ENCODE peak calls at places on chromosomes 11 and 22, in six cellular contexts. U is lower leg skin, C is adrenal gland, J is tibial nerve, B is Peyer's patch, F is IMR-90. L is an unnamed sample.

GRCh38 chr11:70364745-70365535 is 33.4 kb upstream of the CTTN start:
- DNase-seq in U (no peak), C (no peak), J (no peak), B (no peak), F (no peak), L (no peak)

GRCh38 chr11:122398167-122398566 is 257.4 kb upstream of the UBASH3B start:
- DNase-seq in U (no peak), C (peak), J (no peak), B (no peak), F (peak), L (no peak)

GRCh38 chr11:43868852-43869567 is 11.6 kb upstream of the ALKBH3 start:
- DNase-seq in U (no peak), C (peak), J (no peak), B (no peak), F (peak), L (peak)

GRCh38 chr11:43504316-43504950 is 145.7 kb downstream of the TTC17 start:
- DNase-seq in U (no peak), C (peak), J (no peak), B (no peak), F (peak), L (peak)

GRCh38 chr11:76210920-76211851 is 4.9 kb upstream of the WNT11 start:
- DNase-seq in U (no peak), C (no peak), J (no peak), B (no peak), F (no peak), L (no peak)

GRCh38 chr11:102306048-102306575 is 11.2 kb upstream of the BIRC3 start:
- DNase-seq in U (peak), C (no peak), J (no peak), B (peak), F (no peak), L (peak)

GRCh38 chr11:32056445-32056844 is 34.4 kb upstream of the RCN1 start:
- DNase-seq in U (peak), C (no peak), J (no peak), B (no peak), F (no peak), L (no peak)

GRCh38 chr11:64245401-64245796 is 1.3 kb downstream of the PPP1R14B start:
- DNase-seq in U (no peak), C (peak), J (no peak), B (peak), F (no peak), L (no peak)

GRCh38 chr11:104541706-104542105 is 356.6 kb downstream of the CASP12 start:
- DNase-seq in U (no peak), C (no peak), J (no peak), B (no peak), F (no peak), L (no peak)

GRCh38 chr11:118311518-118311917 is 7.0 kb downstream of the CD3E start:
- DNase-seq in U (no peak), C (no peak), J (no peak), B (no peak), F (no peak), L (no peak)

GRCh38 chr11:109644158-109644557 is 222.2 kb downstream of the C11orf87 start:
- DNase-seq in U (peak), C (no peak), J (no peak), B (no peak), F (no peak), L (no peak)

GRCh38 chr11:47004595-47005033 is 68.1 kb downstream of the CSTPP1 start:
- DNase-seq in U (peak), C (peak), J (peak), B (peak), F (peak), L (peak)

GRCh38 chr22:29117799-29118477 is 45.1 kb downstream of the KREMEN1 start:
- DNase-seq in U (no peak), C (no peak), J (no peak), B (no peak), F (peak), L (no peak)

GRCh38 chr11:10387209-10388083 is 67.6 kb upstream of the AMPD3 start:
- DNase-seq in U (peak), C (no peak), J (peak), B (no peak), F (peak), L (no peak)

GRCh38 chr22:49282596-49282995 is 545.1 kb downstream of the BRD1 start:
- DNase-seq in U (no peak), C (no peak), J (no peak), B (no peak), F (no peak), L (no peak)

GRCh38 chr22:34588893-34589545 is 476.9 kb upstream of the ISX start:
- DNase-seq in U (no peak), C (no peak), J (no peak), B (no peak), F (no peak), L (no peak)

GRCh38 chr22:48717076-48717810 is 1110.4 kb downstream of the BRD1 start:
- DNase-seq in U (no peak), C (no peak), J (no peak), B (no peak), F (no peak), L (no peak)

GRCh38 chr11:57491371-57492061 is 24.0 kb downstream of the SLC43A1 start:
- DNase-seq in U (no peak), C (no peak), J (no peak), B (no peak), F (no peak), L (no peak)

GRCh38 chr11:80606726-80607125 is 1165.9 kb upstream of the TENM4 start:
- DNase-seq in U (no peak), C (no peak), J (no peak), B (no peak), F (no peak), L (no peak)

GRCh38 chr11:117792992-117793391 is 4.0 kb downstream of the DSCAML1 start:
- DNase-seq in U (no peak), C (no peak), J (no peak), B (no peak), F (no peak), L (no peak)

GRCh38 chr11:116077092-116077491 is 572.9 kb upstream of the CADM1 start:
- DNase-seq in U (no peak), C (no peak), J (no peak), B (no peak), F (no peak), L (no peak)

DNA sequence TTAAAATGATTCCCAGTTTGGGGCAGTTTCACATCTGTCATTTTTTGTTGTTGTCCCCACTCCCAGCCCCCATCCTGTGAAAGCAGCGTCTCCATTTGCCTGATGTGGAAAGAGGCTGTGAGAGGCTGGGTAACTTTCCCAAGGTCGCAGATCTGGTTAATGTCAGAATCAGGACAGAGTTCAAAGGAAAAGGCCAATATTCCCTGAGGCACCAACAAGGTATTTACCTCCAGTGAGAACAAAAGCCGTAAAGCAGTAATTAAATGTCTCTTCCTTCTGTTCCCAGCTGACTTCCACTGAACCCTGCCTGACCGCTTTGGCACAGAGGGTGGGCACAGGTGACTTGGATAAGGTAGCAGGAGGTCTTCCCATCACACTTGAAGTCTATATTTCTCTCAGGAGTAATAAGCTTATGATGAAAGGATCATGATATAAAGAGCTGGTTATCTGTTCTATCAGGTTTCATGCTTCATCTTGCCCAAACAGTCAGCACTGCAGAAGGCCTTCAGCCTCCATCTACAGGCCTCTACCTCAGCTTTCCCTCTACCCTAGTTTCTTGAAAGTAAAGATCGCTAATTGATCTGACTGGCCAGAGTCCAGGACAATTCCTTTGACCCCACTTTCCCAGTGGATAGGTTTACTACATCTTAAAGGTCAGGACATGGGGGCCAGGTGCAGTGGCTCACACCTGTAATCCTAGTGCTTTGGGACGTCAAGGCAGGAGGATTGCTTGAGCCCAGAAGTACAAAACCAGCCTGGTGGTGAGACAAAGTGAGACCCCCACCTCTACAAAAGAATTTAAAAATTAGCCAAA is 9.4 kb downstream of the C11orf91 start:
- DNase-seq in U (no peak), C (no peak), J (no peak), B (no peak), F (no peak), L (no peak)
- TF ChIP-seq POLR2A in U (no peak), C (no peak), J (no peak), B (no peak), F (no peak), L (no peak)

GRCh38 chr11:121235057-121235456 is 57.5 kb upstream of the SC5D start:
- DNase-seq in U (no peak), C (no peak), J (no peak), B (no peak), F (no peak), L (no peak)
- TF ChIP-seq POLR2A in U (no peak), C (no peak), J (no peak), B (no peak), F (no peak), L (no peak)

DNA sequence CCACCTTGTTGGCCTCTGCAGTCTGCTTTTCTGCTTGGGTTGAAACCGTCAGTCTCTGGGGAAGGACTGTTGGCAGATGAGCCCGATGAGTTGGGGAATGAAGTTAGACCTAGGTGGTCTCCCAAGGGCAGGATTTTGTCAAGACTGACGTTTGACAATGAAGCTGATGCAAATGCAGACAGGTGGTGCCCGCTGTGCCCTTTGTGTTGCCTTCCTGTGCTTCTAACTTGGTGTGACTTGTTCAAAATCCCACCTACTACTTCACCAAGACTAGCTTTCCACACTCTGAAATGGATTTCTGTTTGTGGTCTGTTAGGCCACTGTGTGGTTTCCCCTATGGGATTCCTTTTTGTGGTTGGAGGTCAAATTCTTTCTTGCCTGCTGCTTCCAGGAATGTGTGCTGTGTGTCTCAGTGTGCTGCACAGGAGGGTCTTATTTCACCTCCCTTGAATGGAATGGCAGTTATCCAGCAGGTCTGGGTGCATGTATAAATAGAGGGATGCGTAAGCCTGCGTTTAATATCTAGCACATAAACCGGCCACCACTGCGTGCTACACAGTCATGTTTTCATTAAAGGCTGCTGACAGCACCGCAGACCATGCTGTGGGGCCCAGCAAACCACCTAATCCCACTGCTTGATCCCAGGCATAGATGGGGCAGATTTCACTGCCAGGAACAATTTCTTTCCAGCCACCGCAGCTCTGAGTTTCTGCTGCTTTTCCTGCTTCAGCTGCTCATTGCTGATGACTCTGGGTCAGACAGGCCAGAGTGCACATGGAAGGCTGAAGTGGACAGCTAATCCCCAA is 44.8 kb downstream of the ADAMTS8 start:
- DNase-seq in U (no peak), C (no peak), J (no peak), B (no peak), F (peak), L (peak)
- TF ChIP-seq POLR2A in U (no peak), C (no peak), J (no peak), B (no peak), F (no peak), L (no peak)

GRCh38 chr11:5240458-5240857 is 6.2 kb upstream of the HBD start:
- DNase-seq in U (no peak), C (no peak), J (no peak), B (no peak), F (no peak), L (no peak)
- TF ChIP-seq POLR2A in U (no peak), C (no peak), J (no peak), B (no peak), F (no peak), L (no peak)

GRCh38 chr11:65854161-65854592 is 3.8 kb downstream of the CFL1 start:
- DNase-seq in U (no peak), C (no peak), J (no peak), B (no peak), F (no peak), L (no peak)
- TF ChIP-seq POLR2A in U (no peak), C (no peak), J (no peak), B (peak), F (no peak), L (no peak)

DNA sequence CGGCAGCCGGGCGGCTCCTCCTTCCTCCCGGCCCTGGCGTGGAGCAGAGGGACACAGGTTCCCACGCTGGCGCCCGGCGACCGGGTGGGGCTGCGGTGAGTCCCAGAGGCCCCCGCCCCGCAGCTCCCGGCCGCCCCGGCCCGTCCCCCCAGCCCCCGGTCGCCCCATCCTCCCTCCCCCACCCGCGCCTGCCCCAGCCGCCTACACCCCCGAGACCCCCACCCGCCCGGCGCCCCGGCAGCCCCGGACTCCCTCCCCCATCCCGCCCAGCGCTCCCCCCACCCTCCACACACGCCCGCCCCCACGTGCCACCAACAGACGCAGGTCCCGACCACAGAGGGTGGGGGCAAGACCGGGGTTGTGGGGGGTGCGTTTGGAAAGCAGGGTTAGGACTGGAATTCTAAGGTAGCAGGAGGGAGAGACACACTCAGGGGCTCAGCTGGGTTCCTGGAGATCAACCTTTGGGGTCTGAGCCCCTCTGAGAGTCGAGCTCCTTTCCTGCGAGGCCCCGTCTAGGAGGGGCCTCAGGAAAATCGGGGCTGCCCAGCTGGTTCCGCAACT is 299 bp downstream of the PGGHG start:
- DNase-seq in U (no peak), C (no peak), J (no peak), B (no peak), F (no peak), L (no peak)
- TF ChIP-seq POLR2A in U (no peak), C (no peak), J (no peak), B (no peak), F (no peak), L (peak)

DNA sequence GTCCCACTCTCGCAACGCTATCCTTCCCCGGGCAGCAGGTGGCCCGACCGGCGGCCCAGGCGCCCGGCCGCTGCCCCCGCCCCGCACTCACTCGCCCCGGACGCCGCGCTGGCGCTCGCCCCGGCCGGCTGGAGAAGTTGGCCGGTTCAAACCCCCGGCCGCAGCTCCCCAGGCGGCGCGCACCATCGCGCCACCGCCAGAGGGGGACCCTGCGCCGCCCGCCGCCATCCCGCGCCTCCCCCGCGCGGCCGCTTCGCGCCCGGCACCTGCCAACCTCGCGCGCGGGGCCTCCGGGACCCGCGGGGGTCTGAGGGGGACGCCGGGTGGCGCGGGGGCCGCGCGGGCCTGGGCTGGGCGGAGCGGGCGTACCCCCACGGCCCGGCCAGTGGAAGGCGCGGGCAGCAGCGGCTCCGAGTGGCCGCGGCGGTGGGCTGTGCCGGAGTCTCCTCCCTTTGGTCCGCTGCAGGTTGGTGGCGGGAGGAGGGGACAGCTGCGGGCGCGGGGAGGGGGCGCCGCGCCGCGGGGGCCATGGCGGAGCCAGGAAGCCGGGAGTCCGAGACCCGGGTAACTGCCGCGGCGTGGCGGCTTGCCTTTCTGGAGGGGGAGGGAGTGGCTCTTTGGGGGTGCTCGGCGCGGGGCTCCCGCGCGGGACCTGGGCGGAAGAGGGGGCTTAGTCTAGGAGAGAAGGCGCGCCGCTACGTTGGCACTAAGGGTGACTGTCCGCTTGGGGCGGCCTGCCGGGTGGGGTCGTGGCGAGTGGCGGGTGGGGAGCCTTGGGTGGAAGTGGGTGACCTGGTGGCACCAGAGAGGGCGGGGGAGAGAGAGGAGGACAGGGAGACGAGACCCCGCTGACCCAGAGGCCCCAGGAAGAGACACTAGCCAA is at the start of the genes MPST and TST:
- DNase-seq in U (peak), C (peak), J (peak), B (peak), F (peak), L (peak)
- TF ChIP-seq POLR2A in U (no peak), C (peak), J (peak), B (peak), F (peak), L (peak)

GRCh38 chr11:131824766-131825165 is 454.4 kb downstream of the NTM start:
- DNase-seq in U (peak), C (peak), J (no peak), B (no peak), F (peak), L (no peak)
- TF ChIP-seq POLR2A in U (no peak), C (no peak), J (no peak), B (no peak), F (no peak), L (no peak)

GRCh38 chr22:26632422-26633155 is 10.8 kb downstream of the CRYBA4 start:
- DNase-seq in U (no peak), C (no peak), J (no peak), B (no peak), F (no peak), L (no peak)
- TF ChIP-seq POLR2A in U (no peak), C (no peak), J (no peak), B (no peak), F (no peak), L (no peak)

GRCh38 chr11:83035070-83035854 is 36.4 kb downstream of the RAB30 start:
- DNase-seq in U (peak), C (no peak), J (no peak), B (peak), F (no peak), L (no peak)
- TF ChIP-seq POLR2A in U (no peak), C (no peak), J (no peak), B (no peak), F (no peak), L (no peak)

L was measured in H54.